ENCODE peak calls at places on chromosomes 1 and 21, in five cellular contexts. S is Caki2; E is activated CD4-positive, alpha-beta T cell treated with anti-CD3 and anti-CD28 coated beads for 48 hours; T is stimulated activated CD8-positive, alpha-beta memory T cell treated with anti-CD3 and anti-CD28 coated beads, Interleukin-15, amount 100 ng/mL, for 4 hours; W is fibroblast of pulmonary artery. I is an unnamed sample.

GRCh38 chr1:164720329-164721036 is 161.5 kb downstream of the PBX1 start:
- DNase-seq in E (no peak), S (no peak), W (no peak), T (no peak), I (no peak)

GRCh38 chr1:44811714-44812151 is 3.4 kb downstream of the BTBD19 start:
- DNase-seq in E (no peak), T (no peak), W (peak), S (no peak), I (no peak)

GRCh38 chr1:239276051-239276450 is 110.3 kb upstream of the CHRM3 start:
- DNase-seq in T (no peak), E (no peak), W (no peak), S (no peak), I (no peak)

GRCh38 chr21:45303111-45303615 is 15.5 kb upstream of the POFUT2 start:
- DNase-seq in E (no peak), W (no peak), S (no peak), T (no peak), I (no peak)

GRCh38 chr1:11505591-11506538 is 26.9 kb downstream of the DISP3 start:
- DNase-seq in W (no peak), S (no peak), E (no peak), T (no peak), I (no peak)

GRCh38 chr1:156136970-156137483 is 16.4 kb upstream of the SEMA4A start:
- DNase-seq in E (no peak), S (no peak), T (no peak), W (no peak), I (no peak)

GRCh38 chr1:209150114-209150513 is 433.4 kb upstream of the CAMK1G start:
- DNase-seq in S (peak), T (no peak), W (peak), E (no peak), I (peak)

GRCh38 chr1:214857716-214858115 is 224.8 kb upstream of the KCNK2 start:
- DNase-seq in S (no peak), T (no peak), W (no peak), E (no peak), I (no peak)

GRCh38 chr1:26833432-26834405 is 7.2 kb downstream of the ZDHHC18 start:
- DNase-seq in W (no peak), T (peak), E (peak), S (no peak), I (no peak)

GRCh38 chr1:6016191-6016865 is 24.1 kb upstream of the NPHP4 start:
- DNase-seq in S (no peak), T (no peak), W (peak), E (no peak), I (peak)